ENCODE peak calls at places on chromosomes 6 and 20, in ten cellular contexts. Q, N, L, C, H, F, I, M, X and B are unnamed samples. For H3K4me1 and H3K27me3, the result is how much of the 10 kb centered on the place peaks cover.

GRCh38 chr6:16635810-16636602 is 125.3 kb downstream of the ATXN1 start:
- DNase-seq in I (peak), M (peak), Q (no peak), F (no peak), N (peak), C (no peak), L (no peak), X (no peak), H (no peak), B (no peak)

GRCh38 chr6:128882991-128883571 is at the start of gene LAMA2:
- DNase-seq in L (peak), F (peak), H (peak), M (peak), C (peak), N (peak), X (peak), I (peak), Q (peak), B (peak)

GRCh38 chr20:24379116-24379927 is 90.1 kb upstream of the SYNDIG1 start:
- DNase-seq in I (no peak), H (no peak), X (no peak), M (peak), F (peak), N (no peak), Q (peak), C (no peak), L (no peak), B (no peak)

GRCh38 chr6:149990109-149990671 is 26.4 kb downstream of the ULBP1 start:
- DNase-seq in H (no peak), I (no peak), N (peak), X (no peak), M (peak), F (no peak), Q (no peak), C (no peak), L (no peak), B (no peak)

GRCh38 chr6:17808609-17809008 is 101.9 kb upstream of the NUP153 start:
- DNase-seq in N (no peak), M (peak), F (no peak), H (no peak), L (no peak), Q (no peak), C (no peak), X (no peak), I (no peak), B (no peak)

GRCh38 chr6:44359973-44360372 is 17.5 kb downstream of the SPATS1 start:
- DNase-seq in F (no peak), N (no peak), L (no peak), I (no peak), Q (no peak), H (no peak), M (no peak), C (no peak), X (no peak), B (no peak)

GRCh38 chr6:35026434-35027222 is 114.5 kb downstream of the TCP11 start:
- DNase-seq in H (no peak), C (no peak), L (no peak), M (no peak), I (no peak), X (no peak), F (no peak), N (no peak), Q (no peak), B (no peak)

GRCh38 chr20:36314734-36315544 is 8.8 kb downstream of the DLGAP4 start:
- DNase-seq in L (peak), X (no peak), C (no peak), H (no peak), I (no peak), F (no peak), M (no peak), N (peak), Q (no peak), B (no peak)

GRCh38 chr20:53859684-53860083 is 210.7 kb downstream of the BCAS1 start:
- DNase-seq in I (peak), C (no peak), N (no peak), M (no peak), F (peak), H (no peak), X (no peak), Q (peak), L (no peak), B (no peak)

GRCh38 chr6:31776961-31777666 is at the start of gene VWA7:
- DNase-seq in H (peak), Q (peak), N (peak), X (peak), I (peak), F (peak), C (peak), M (peak), L (peak), B (peak)

GRCh38 chr6:149451361-149452061 is 33.3 kb downstream of the ZC3H12D start:
- DNase-seq in X (peak), N (peak), C (no peak), Q (peak), I (no peak), H (peak), F (peak), L (peak), M (no peak), B (peak)

GRCh38 chr20:33791959-33792597 is 19.1 kb upstream of the CHMP4B start:
- DNase-seq in Q (peak), C (no peak), I (peak), N (peak), X (peak), L (peak), F (peak), H (peak), M (peak), B (no peak)

GRCh38 chr20:34954905-34955231 is 738 bp downstream of the GSS start:
- DNase-seq in F (no peak), Q (no peak), H (no peak), C (no peak), N (peak), M (no peak), X (peak), L (no peak), I (peak), B (no peak)

GRCh38 chr20:11935754-11936551 is 18.3 kb downstream of the BTBD3 start:
- DNase-seq in N (peak), H (no peak), I (no peak), Q (no peak), L (no peak), M (no peak), C (no peak), X (no peak), F (no peak), B (no peak)

DNA sequence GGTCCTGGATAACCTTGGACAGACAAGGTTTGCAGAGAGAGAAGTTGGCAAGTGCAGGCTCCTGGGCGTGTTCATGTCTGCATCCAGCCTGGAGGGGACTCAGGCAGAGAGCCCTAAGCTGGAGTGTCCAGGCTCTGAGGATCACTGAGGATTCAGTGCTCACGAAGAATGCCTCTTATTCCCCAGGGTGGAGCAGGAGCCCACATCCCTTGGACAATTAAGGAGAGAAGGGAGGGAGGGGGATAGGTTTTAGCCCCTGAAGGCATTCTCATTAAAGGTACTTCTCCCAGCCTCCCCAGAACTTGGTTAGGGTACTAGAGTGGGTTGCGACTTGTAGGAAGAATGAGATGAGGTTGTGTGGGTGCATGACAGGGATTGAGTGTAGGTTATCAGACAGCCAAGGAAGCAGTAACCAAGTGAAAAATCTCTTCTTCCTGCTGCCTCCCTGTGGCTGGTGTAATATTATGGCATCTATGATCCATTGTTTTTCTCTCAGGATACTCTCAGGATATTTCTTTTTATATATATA is 680 bp downstream of the HLA-DPB1 start:
- DNase-seq in L (no peak), M (no peak), N (no peak), C (no peak), H (no peak), Q (no peak), X (no peak), I (no peak), F (no peak), B (no peak)
- H3K4me1 ChIP-seq in L (under half), M (under half), N (under half), C (under half), H (under half), Q (under half), X (under half), I (under half), F (under half), B (under half)

GRCh38 chr6:28725274-28725809 is 198.4 kb downstream of the TRIM27 start:
- DNase-seq in C (no peak), H (no peak), F (no peak), N (no peak), X (no peak), I (no peak), L (no peak), M (no peak), Q (no peak), B (no peak)

GRCh38 chr6:28726569-28727309 is 197.0 kb downstream of the TRIM27 start:
- DNase-seq in H (no peak), Q (no peak), X (no peak), N (no peak), F (no peak), M (no peak), C (no peak), I (no peak), L (no peak), B (no peak)

GRCh38 chr6:28729501-28730402 is 194.0 kb downstream of the TRIM27 start:
- DNase-seq in X (no peak), I (no peak), M (peak), Q (no peak), H (no peak), C (no peak), N (peak), F (no peak), L (no peak), B (no peak)

GRCh38 chr6:28725890-28726348 is 197.9 kb downstream of the TRIM27 start:
- DNase-seq in N (peak), M (peak), Q (no peak), L (no peak), F (no peak), C (no peak), X (no peak), H (no peak), I (no peak), B (no peak)

GRCh38 chr6:28727559-28728211 is 196.1 kb downstream of the TRIM27 start:
- DNase-seq in H (no peak), M (no peak), C (no peak), I (no peak), X (no peak), N (no peak), F (no peak), Q (no peak), L (no peak), B (no peak)
- H3K4me3 ChIP-seq in H (no peak), M (peak), C (no peak), I (no peak), X (no peak), N (peak), F (no peak), Q (no peak), L (no peak), B (no peak)

GRCh38 chr6:55153284-55153683 is 21.0 kb upstream of the HCRTR2 start:
- DNase-seq in C (no peak), Q (no peak), L (no peak), X (no peak), H (no peak), I (no peak), M (no peak), F (no peak), N (no peak), B (no peak)
- H3K27me3 ChIP-seq in C (under half), Q (under half), L (under half), X (under half), H (under half), I (under half), M (under half), F (under half), N (under half), B (under half)

GRCh38 chr20:25533920-25534700 is 51.2 kb downstream of the NINL start:
- DNase-seq in L (no peak), C (no peak), F (no peak), X (no peak), I (no peak), Q (no peak), N (no peak), M (no peak), H (no peak), B (no peak)
- H3K4me1 ChIP-seq in L (under half), C (under half), F (under half), X (under half), I (under half), Q (under half), N (under half), M (under half), H (under half), B (under half)

GRCh38 chr20:58497076-58497665 is 18.0 kb downstream of the APCDD1L start:
- DNase-seq in F (no peak), I (no peak), X (no peak), C (no peak), M (no peak), N (peak), L (no peak), H (no peak), Q (no peak), B (no peak)
- H3K4me3 ChIP-seq in F (no peak), I (no peak), X (no peak), C (no peak), M (no peak), N (no peak), L (no peak), H (no peak), Q (no peak), B (no peak)